ENCODE peak calls at places on chromosomes 2 and 18, in seven cellular contexts. B is mammary epithelial cell, G is heart right ventricle, E is ascending aorta, Y is tibial artery, L is aorta, P is tibial nerve. V is an unnamed sample. For H3K36me3, the result is how much of the 10 kb centered on the place peaks cover.

GRCh38 chr2:196399736-196400691 is 228.6 kb upstream of the STK17B start:
- DNase-seq in B (peak), G (no peak), E (no peak), Y (no peak), L (no peak), P (no peak), V (no peak)

GRCh38 chr2:101002562-101003277 is 631 bp downstream of the RPL31 start:
- DNase-seq in B (peak), G (no peak), E (no peak), Y (no peak), L (no peak), P (no peak), V (no peak)

GRCh38 chr2:72149556-72150156 is 2.0 kb upstream of the CYP26B1 start:
- DNase-seq in B (no peak), G (no peak), E (no peak), Y (no peak), L (peak), P (peak), V (no peak)

GRCh38 chr2:46735108-46735691 is 180.4 kb downstream of the MCFD2 start:
- DNase-seq in B (no peak), G (no peak), E (no peak), Y (no peak), L (no peak), P (no peak), V (no peak)

GRCh38 chr2:234243871-234244565 is 193.5 kb downstream of the SPP2 start:
- DNase-seq in B (no peak), G (no peak), E (no peak), Y (no peak), L (no peak), P (no peak), V (no peak)

GRCh38 chr2:67839242-67839641 is 223.6 kb downstream of the C1D start:
- DNase-seq in B (no peak), G (no peak), E (no peak), Y (no peak), L (no peak), P (no peak), V (no peak)

GRCh38 chr2:144650886-144651285 is 131.0 kb upstream of the ZEB2 start:
- DNase-seq in B (no peak), G (no peak), E (no peak), Y (no peak), L (no peak), P (no peak), V (no peak)

GRCh38 chr18:63464434-63464833 is 12.3 kb upstream of the SERPINB5 start:
- DNase-seq in B (no peak), G (no peak), E (no peak), Y (no peak), L (no peak), P (no peak), V (no peak)

GRCh38 chr2:219871396-219871795 is 244.0 kb downstream of the SLC4A3 start:
- DNase-seq in B (no peak), G (no peak), E (no peak), Y (no peak), L (no peak), P (no peak), V (no peak)

GRCh38 chr2:203656522-203657287 is 49.7 kb upstream of the CD28 start:
- DNase-seq in B (peak), G (no peak), E (peak), Y (peak), L (peak), P (peak), V (no peak)

GRCh38 chr2:98907966-98908905 is 27.8 kb downstream of the CRACDL start:
- DNase-seq in B (peak), G (no peak), E (no peak), Y (no peak), L (no peak), P (no peak), V (no peak)

GRCh38 chr2:228657807-228658402 is 476.4 kb upstream of the SPHKAP start:
- DNase-seq in B (peak), G (no peak), E (no peak), Y (no peak), L (no peak), P (no peak), V (no peak)

GRCh38 chr18:8988262-8988871 is 114.1 kb upstream of the NDUFV2 start:
- DNase-seq in B (peak), G (peak), E (no peak), Y (peak), L (peak), P (peak), V (peak)

GRCh38 chr2:3403587-3404334 is 24.3 kb downstream of the TRAPPC12 start:
- DNase-seq in B (no peak), G (no peak), E (no peak), Y (no peak), L (no peak), P (no peak), V (no peak)

GRCh38 chr2:167759531-167759930 is 487.9 kb downstream of the STK39 start:
- DNase-seq in B (no peak), G (no peak), E (no peak), Y (no peak), L (no peak), P (no peak), V (no peak)

GRCh38 chr18:72542993-72543361 is 1.2 kb downstream of the CBLN2 start:
- DNase-seq in B (peak), G (no peak), E (no peak), Y (no peak), L (no peak), P (no peak), V (no peak)

GRCh38 chr2:17878222-17879136 is at the start of gene KCNS3:
- DNase-seq in B (peak), G (peak), E (no peak), Y (peak), L (peak), P (no peak), V (peak)

GRCh38 chr18:3217930-3218647 is 1.7 kb downstream of the MYOM1 start:
- DNase-seq in B (no peak), G (no peak), E (no peak), Y (no peak), L (no peak), P (no peak), V (no peak)

GRCh38 chr2:27720004-27720551 is 51.4 kb upstream of the MRPL33 start:
- DNase-seq in B (peak), G (no peak), E (peak), Y (peak), L (peak), P (no peak), V (peak)

GRCh38 chr2:46277470-46278190 is 19.6 kb upstream of the EPAS1 start:
- DNase-seq in B (peak), G (peak), E (no peak), Y (no peak), L (no peak), P (no peak), V (no peak)

GRCh38 chr2:222594679-222595078 is 61.2 kb downstream of the FARSB start:
- DNase-seq in B (peak), G (no peak), E (no peak), Y (no peak), L (no peak), P (no peak), V (no peak)

GRCh38 chr2:1588051-1588993 is 156.0 kb downstream of the PXDN start:
- DNase-seq in B (no peak), G (no peak), E (no peak), Y (no peak), L (no peak), P (no peak), V (no peak)

GRCh38 chr2:40096360-40096759 is 317.3 kb upstream of the THUMPD2 start:
- DNase-seq in B (no peak), G (no peak), E (no peak), Y (no peak), L (no peak), P (no peak), V (no peak)

GRCh38 chr18:8288447-8289213 is 320.6 kb upstream of the RAB12 start:
- DNase-seq in B (no peak), G (no peak), E (no peak), Y (no peak), L (no peak), P (no peak), V (no peak)

GRCh38 chr18:22681912-22682311 is 251.2 kb upstream of the RBBP8 start:
- DNase-seq in B (no peak), G (no peak), E (no peak), Y (no peak), L (no peak), P (no peak), V (no peak)

GRCh38 chr18:41761329-41762028 is 193.6 kb upstream of the PIK3C3 start:
- DNase-seq in B (peak), G (no peak), E (no peak), Y (no peak), L (no peak), P (no peak), V (no peak)

GRCh38 chr2:133266075-133266925 is 302.0 kb downstream of the NCKAP5 start:
- DNase-seq in B (peak), G (peak), E (no peak), Y (no peak), L (no peak), P (no peak), V (no peak)
- H3K27ac ChIP-seq in B (no peak), G (no peak), E (no peak), Y (no peak), L (no peak), P (no peak), V (no peak)

DNA sequence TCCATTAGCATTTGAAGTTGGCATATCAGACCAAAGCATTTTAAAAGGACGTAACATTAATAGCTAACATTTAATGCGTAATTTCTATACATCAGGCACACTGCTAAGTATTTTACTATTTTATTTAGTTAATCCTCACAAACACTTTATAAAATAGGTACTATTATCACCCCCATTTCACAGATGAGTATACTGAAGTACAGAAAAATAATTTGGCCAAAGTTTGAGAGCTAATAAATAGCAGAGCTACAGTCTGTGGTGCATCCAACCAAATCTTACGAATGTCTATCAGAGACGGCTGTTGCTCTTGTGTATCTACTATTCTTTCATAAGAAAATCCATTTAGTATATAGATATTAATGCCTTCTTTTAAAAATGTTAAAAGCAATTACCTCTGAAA is 11.9 kb downstream of the TYW5 start:
- DNase-seq in B (no peak), G (no peak), E (no peak), Y (no peak), L (no peak), P (no peak), V (no peak)
- H3K36me3 ChIP-seq in B (under half), G (under half), E (under half), Y (half or more), L (under half), P (half or more), V (half or more)

GRCh38 chr2:237888389-237888788 is 29.0 kb downstream of the RAMP1 start:
- DNase-seq in B (no peak), G (no peak), E (no peak), Y (no peak), L (no peak), P (no peak), V (no peak)
- H3K27ac ChIP-seq in B (no peak), G (peak), E (peak), Y (peak), L (peak), P (peak), V (peak)

DNA sequence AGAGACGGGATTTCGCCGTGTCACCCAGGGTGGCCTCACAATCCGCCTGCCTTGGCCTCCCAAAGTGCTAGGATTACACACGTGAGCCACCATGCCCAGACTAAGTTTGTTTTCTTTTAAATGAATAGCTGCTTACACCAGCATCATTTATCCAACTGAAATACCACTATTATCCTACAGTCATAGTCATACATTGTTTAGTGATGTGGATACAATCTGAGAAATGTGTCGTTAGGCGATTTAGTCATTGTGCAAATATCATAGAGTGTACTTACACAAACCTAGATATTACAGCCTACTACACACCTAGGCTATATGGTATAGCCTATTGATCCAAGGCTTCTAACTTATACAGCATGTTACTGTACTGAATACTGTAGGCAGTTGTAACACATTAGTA is 10.3 kb downstream of the ZC3H15 start:
- DNase-seq in B (no peak), G (no peak), E (no peak), Y (no peak), L (no peak), P (no peak), V (no peak)
- H3K36me3 ChIP-seq in B (under half), G (under half), E (under half), Y (under half), L (under half), P (under half), V (half or more)

DNA sequence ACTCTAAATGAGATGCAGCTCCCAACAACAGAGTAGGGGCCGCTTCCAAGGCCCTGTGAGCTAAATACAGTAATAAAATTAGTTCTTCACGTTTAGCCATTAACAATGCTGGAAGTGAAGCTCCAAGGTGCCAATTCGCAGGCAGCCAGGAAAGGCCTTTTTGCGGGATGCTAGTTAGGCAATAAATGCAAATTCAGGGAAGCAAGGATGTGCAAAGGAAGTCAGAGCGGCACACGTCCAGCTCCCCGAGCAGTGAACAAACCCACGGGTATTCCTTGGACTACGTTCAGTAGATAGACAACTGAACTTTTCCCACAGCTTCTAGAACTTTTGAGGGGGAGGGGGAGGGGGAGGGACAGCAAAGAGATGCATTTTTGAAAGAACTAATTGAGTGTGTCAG is 6.9 kb downstream of the ZNF516 start:
- DNase-seq in B (no peak), G (no peak), E (no peak), Y (no peak), L (no peak), P (no peak), V (no peak)
- H3K27ac ChIP-seq in B (no peak), G (no peak), E (no peak), Y (no peak), L (no peak), P (peak), V (peak)

GRCh38 chr2:29160184-29160583 is 45.0 kb downstream of the CLIP4 start:
- DNase-seq in B (no peak), G (no peak), E (no peak), Y (no peak), L (no peak), P (no peak), V (no peak)

GRCh38 chr2:29159125-29159524 is 43.9 kb downstream of the CLIP4 start:
- DNase-seq in B (no peak), G (no peak), E (no peak), Y (no peak), L (no peak), P (no peak), V (no peak)

GRCh38 chr2:29154610-29155009 is 39.4 kb downstream of the CLIP4 start:
- DNase-seq in B (no peak), G (no peak), E (no peak), Y (no peak), L (no peak), P (no peak), V (no peak)

GRCh38 chr2:29157131-29157530 is 41.9 kb downstream of the CLIP4 start:
- DNase-seq in B (no peak), G (no peak), E (no peak), Y (no peak), L (no peak), P (no peak), V (no peak)

DNA sequence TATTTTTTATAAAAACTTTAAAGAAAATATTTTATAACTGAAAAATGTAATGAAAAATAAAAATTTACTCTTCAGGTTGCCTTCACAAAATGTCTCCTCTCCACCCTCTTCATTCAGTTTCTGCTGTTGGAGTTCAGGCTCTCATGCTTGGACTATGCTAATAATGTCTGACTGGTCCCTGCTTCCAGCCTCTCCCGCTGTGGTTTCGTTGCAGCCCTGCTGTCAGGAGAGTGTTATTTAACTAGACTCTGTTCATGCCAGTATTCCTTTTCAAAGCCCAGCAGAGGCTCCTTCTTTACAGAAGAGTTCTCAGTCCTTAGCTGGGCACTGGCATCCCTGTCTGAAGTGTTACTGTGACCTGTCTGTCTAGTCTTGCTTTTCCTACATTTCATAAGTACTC is 40.4 kb downstream of the CLIP4 start:
- DNase-seq in B (no peak), G (no peak), E (no peak), Y (no peak), L (no peak), P (no peak), V (no peak)
- H3K36me3 ChIP-seq in B (half or more), G (under half), E (under half), Y (half or more), L (under half), P (half or more), V (under half)

V was measured in psoas muscle.